ENCODE peak calls at places on chromosomes 7 and 10, in seven cellular contexts. M, U, X, K, Y, I and W are unnamed samples.

GRCh38 chr7:8433477-8434289 is at the start of gene NXPH1:
- DNase-seq in I (no peak), U (peak; percentile 21), X (no peak), K (no peak), M (no peak), Y (no peak), W (no peak)

GRCh38 chr10:104274762-104275721 is 6.1 kb downstream of the GSTO2 start:
- DNase-seq in X (peak; percentile 81), I (peak; percentile 57), Y (peak; percentile 68), M (no peak), U (no peak), K (peak; percentile 38), W (no peak)

GRCh38 chr7:15678646-15679045 is 7.8 kb downstream of the MEOX2 start:
- DNase-seq in K (no peak), U (no peak), I (no peak), Y (no peak), X (no peak), M (no peak), W (no peak)

GRCh38 chr7:16670021-16670420 is 24.0 kb downstream of the BZW2 start:
- DNase-seq in K (no peak), M (no peak), I (no peak), U (peak; percentile 49), Y (no peak), X (no peak), W (no peak)

GRCh38 chr7:110534241-110534931 is 556.5 kb upstream of the LRRN3 start:
- DNase-seq in I (peak; percentile 89), Y (no peak), U (peak; percentile 12), M (no peak), K (no peak), X (no peak), W (no peak)

GRCh38 chr10:77305650-77306632 is 331.7 kb downstream of the KCNMA1 start:
- DNase-seq in K (no peak), X (no peak), Y (no peak), M (no peak), I (no peak), U (no peak), W (no peak)

GRCh38 chr7:152145853-152146466 is 120.5 kb downstream of the GALNT11 start:
- DNase-seq in Y (peak; percentile 22), M (no peak), K (peak; percentile 46), I (peak; percentile 52), X (no peak), U (peak; percentile 41), W (peak; percentile 41)

GRCh38 chr7:92177362-92177761 is 1.6 kb downstream of the LRRD1 start:
- DNase-seq in I (peak; percentile 8), U (peak; percentile 61), K (no peak), Y (no peak), M (no peak), X (no peak), W (no peak)

GRCh38 chr10:48765039-48765438 is 80.4 kb downstream of the WDFY4 start:
- DNase-seq in M (no peak), K (no peak), I (no peak), X (no peak), Y (no peak), U (no peak), W (no peak)

GRCh38 chr7:138029941-138030340 is 28.1 kb upstream of the CREB3L2 start:
- DNase-seq in M (no peak), X (no peak), K (no peak), I (no peak), Y (no peak), U (no peak), W (peak; percentile 68)

GRCh38 chr10:92164024-92164423 is 126.9 kb downstream of the CPEB3 start:
- DNase-seq in Y (no peak), U (no peak), X (no peak), K (no peak), M (no peak), I (no peak), W (no peak)

GRCh38 chr7:66583696-66584095 is 45.0 kb upstream of the KCTD7 start:
- DNase-seq in K (no peak), M (no peak), I (no peak), U (no peak), Y (no peak), X (no peak), W (no peak)

GRCh38 chr10:121527690-121528089 is 70.6 kb downstream of the FGFR2 start:
- DNase-seq in X (no peak), U (peak; percentile 75), I (no peak), M (no peak), K (no peak), Y (no peak), W (no peak)

GRCh38 chr7:1953199-1954190 is 279.2 kb downstream of the MAD1L1 start:
- DNase-seq in M (no peak), K (no peak), U (no peak), X (no peak), Y (no peak), I (no peak), W (no peak)

GRCh38 chr7:128836729-128837348 is 6.6 kb downstream of the FLNC start:
- DNase-seq in Y (no peak), I (no peak), U (no peak), K (no peak), M (no peak), X (no peak), W (no peak)

GRCh38 chr7:128833939-128834310 is 3.7 kb downstream of the FLNC start:
- DNase-seq in M (no peak), Y (no peak), U (peak; percentile 70), X (no peak), I (no peak), K (no peak), W (no peak)

GRCh38 chr7:128835790-128836641 is 5.8 kb downstream of the FLNC start:
- DNase-seq in U (no peak), I (no peak), M (peak; percentile 62), K (no peak), X (no peak), Y (no peak), W (no peak)

GRCh38 chr7:128833148-128833938 is 3.1 kb downstream of the FLNC start:
- DNase-seq in M (peak; percentile 80), I (no peak), X (no peak), K (no peak), Y (no peak), U (peak; percentile 90), W (peak; percentile 33)

GRCh38 chr7:128835231-128835751 is 5.1 kb downstream of the FLNC start:
- DNase-seq in X (no peak), U (no peak), Y (no peak), I (no peak), M (peak; percentile 30), K (no peak), W (no peak)
- H3K4me3 ChIP-seq in X (no peak overlapping the region), U (no peak overlapping the region), Y (no peak overlapping the region), I (no peak overlapping the region), M (no peak overlapping the region), K (no peak overlapping the region), W (no peak overlapping the region)

GRCh38 chr7:148461780-148462179 is 128.8 kb upstream of the C7orf33 start:
- DNase-seq in I (no peak), U (no peak), X (no peak), M (no peak), K (no peak), Y (no peak), W (no peak)
- H3K4me3 ChIP-seq in I (no peak overlapping the region), U (no peak overlapping the region), X (no peak overlapping the region), M (no peak overlapping the region), K (no peak overlapping the region), Y (no peak overlapping the region), W (no peak overlapping the region)

GRCh38 chr7:55516399-55516798 is 55.9 kb downstream of the VOPP1 start:
- DNase-seq in I (no peak), X (no peak), M (no peak), U (no peak), K (no peak), Y (no peak), W (no peak)
- H3K4me3 ChIP-seq in I (no peak overlapping the region), X (no peak overlapping the region), M (no peak overlapping the region), U (no peak overlapping the region), K (no peak overlapping the region), Y (no peak overlapping the region), W (no peak overlapping the region)

GRCh38 chr10:101122270-101123084 is 8.6 kb upstream of the TLX1 start:
- DNase-seq in M (no peak), X (peak; percentile 34), I (no peak), Y (no peak), K (no peak), U (no peak), W (no peak)

GRCh38 chr10:101121661-101122045 is 9.4 kb upstream of the TLX1 start:
- DNase-seq in K (no peak), M (no peak), Y (no peak), I (no peak), X (peak; percentile 51), U (no peak), W (no peak)

GRCh38 chr10:101123815-101124617 is 7.1 kb upstream of the TLX1 start:
- DNase-seq in U (no peak), M (no peak), X (peak; percentile 50), Y (no peak), K (no peak), I (no peak), W (no peak)

GRCh38 chr10:101124933-101125332 is 6.2 kb upstream of the TLX1 start:
- DNase-seq in Y (no peak), I (no peak), M (no peak), X (no peak), K (no peak), U (no peak), W (no peak)

DNA sequence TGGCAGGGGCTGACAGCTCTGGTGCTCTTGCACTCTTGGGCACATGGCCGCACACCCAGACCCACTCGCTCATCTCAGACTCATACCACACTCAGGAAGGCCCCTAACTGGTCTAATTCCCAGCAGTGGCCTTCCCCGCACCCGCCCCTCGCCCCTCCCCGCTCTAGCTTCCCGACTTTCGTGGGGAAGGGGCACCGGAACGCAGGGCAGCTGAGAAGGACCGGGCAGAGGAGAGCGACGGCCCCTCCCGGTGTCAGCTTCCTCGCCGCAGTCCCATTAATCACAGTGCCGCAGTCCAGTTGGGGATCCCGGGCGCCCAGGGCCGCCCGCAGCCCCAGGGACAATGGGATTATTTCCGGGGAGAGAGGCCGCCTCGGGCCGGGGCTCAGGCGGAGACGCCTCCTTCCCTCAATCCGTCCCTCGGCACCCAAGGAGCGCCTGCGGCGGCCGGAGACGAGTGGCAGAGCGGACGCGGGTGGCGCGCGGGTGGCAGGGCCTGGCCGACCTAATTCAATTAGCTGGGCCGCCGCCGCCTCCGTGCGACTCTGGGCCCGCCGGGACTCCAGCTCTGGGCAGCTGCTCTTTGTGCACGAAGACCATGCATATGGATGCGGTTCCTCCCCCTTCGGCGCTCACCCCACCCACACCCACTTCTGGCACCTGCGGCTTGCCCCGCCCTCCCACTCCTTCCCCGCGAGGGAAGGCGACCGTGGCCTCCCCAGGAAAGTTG is 7.8 kb upstream of the TLX1 start:
- DNase-seq in M (no peak), K (no peak), Y (no peak), X (no peak), U (no peak), I (no peak), W (no peak)
- H3K4me3 ChIP-seq in M (peak overlapping the region; percentile 31), K (no peak overlapping the region), Y (no peak overlapping the region), X (peak overlapping the region; percentile 50), U (no peak overlapping the region), I (no peak overlapping the region), W (no peak overlapping the region)

DNA sequence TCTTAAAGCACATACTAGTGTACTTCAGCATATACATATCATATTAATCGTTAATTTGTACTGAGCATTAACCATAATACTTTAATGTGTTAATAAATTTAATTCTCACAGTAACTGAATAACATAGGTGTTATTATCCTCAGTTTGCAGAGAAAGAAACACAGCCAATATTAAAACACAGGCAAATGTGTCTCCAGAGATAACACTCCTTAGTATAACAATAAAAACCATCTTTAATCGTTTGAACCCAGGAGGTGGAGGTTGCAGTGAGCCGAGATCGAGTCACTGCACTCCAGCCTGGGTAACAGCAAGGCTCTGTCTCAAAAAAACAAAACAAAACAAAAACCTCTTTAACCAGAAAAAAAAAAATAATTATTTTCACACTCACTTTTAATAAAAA is 49.4 kb upstream of the ZNF273 start:
- DNase-seq in K (no peak), I (no peak), Y (no peak), X (no peak), U (no peak), M (no peak), W (no peak)
- H3K4me3 ChIP-seq in K (no peak overlapping the region), I (no peak overlapping the region), Y (no peak overlapping the region), X (no peak overlapping the region), U (no peak overlapping the region), M (no peak overlapping the region), W (no peak overlapping the region)